ENCODE peak calls at places on chromosomes 11 and 22, in five cellular contexts. U is AG09309, T is AG04449, V is COR-L47, Z is EH. G is an unnamed sample.

GRCh38 chr11:19161651-19162050 is 40.1 kb downstream of the CSRP3 start:
- DNase-seq in U (no peak), V (no peak), T (no peak), Z (no peak), G (no peak)

GRCh38 chr11:68525930-68526329 is 65.4 kb downstream of the PPP6R3 start:
- DNase-seq in Z (peak; percentile 68), T (no peak), V (no peak), U (no peak), G (no peak)

GRCh38 chr11:33633251-33634003 is 67.2 kb downstream of the C11orf91 start:
- DNase-seq in U (no peak), Z (peak; percentile 81), V (peak; percentile 88), T (no peak), G (peak; percentile 87)

GRCh38 chr11:131511794-131512193 is 141.4 kb downstream of the NTM start:
- DNase-seq in Z (peak; percentile 11), V (peak; percentile 18), U (no peak), T (no peak), G (peak; percentile 8)

GRCh38 chr11:67392182-67392715 is 463 bp downstream of the RAD9A start:
- DNase-seq in U (no peak), T (no peak), V (no peak), Z (no peak), G (no peak)

GRCh38 chr11:46936138-46937110 is at the start of gene CSTPP1:
- DNase-seq in Z (peak; percentile 92), V (peak; percentile 92), T (peak; percentile 38), U (no peak), G (peak; percentile 90)

GRCh38 chr11:102347526-102348331 is 715 bp downstream of the BIRC2 start:
- DNase-seq in U (no peak), Z (peak; percentile 44), T (no peak), V (no peak), G (peak; percentile 44)

GRCh38 chr11:64141081-64141783 is 24.7 kb downstream of the MACROD1 start:
- DNase-seq in T (no peak), Z (no peak), U (no peak), V (no peak), G (peak; percentile 22)

GRCh38 chr11:130448416-130449068 is at the start of gene ADAMTS15:
- DNase-seq in U (no peak), T (no peak), V (peak; percentile 85), Z (peak; percentile 92), G (peak; percentile 80)

GRCh38 chr11:47366020-47366490 is 12.3 kb downstream of the SPI1 start:
- DNase-seq in Z (no peak), V (no peak), U (no peak), T (no peak), G (no peak)

GRCh38 chr11:65445101-65445603 is 22.6 kb downstream of the NEAT1 start:
- DNase-seq in Z (peak; percentile 56), T (no peak), V (no peak), U (no peak), G (no peak)

GRCh38 chr22:48918585-48919186 is 909.0 kb downstream of the BRD1 start:
- DNase-seq in U (no peak), T (no peak), V (peak; percentile 66), Z (no peak), G (peak; percentile 79)

GRCh38 chr11:126581871-126582270 is 226.4 kb downstream of the ST3GAL4 start:
- DNase-seq in U (no peak), Z (no peak), V (no peak), T (no peak), G (no peak)

GRCh38 chr11:20035375-20035700 is 124.9 kb downstream of the DBX1 start:
- DNase-seq in U (no peak), V (no peak), Z (no peak), T (no peak), G (no peak)

GRCh38 chr11:31240340-31240904 is 129.1 kb downstream of the DCDC1 start:
- DNase-seq in U (no peak), T (no peak), Z (peak; percentile 30), V (peak; percentile 63), G (peak; percentile 22)

GRCh38 chr11:12723410-12724297 is 49.4 kb downstream of the TEAD1 start:
- DNase-seq in V (no peak), Z (peak; percentile 62), U (no peak), T (no peak), G (peak; percentile 58)

GRCh38 chr11:35912883-35913614 is 30.8 kb upstream of the LDLRAD3 start:
- DNase-seq in T (no peak), Z (no peak), U (no peak), V (no peak), G (no peak)

GRCh38 chr11:29019960-29020683 is 911.9 kb downstream of the METTL15 start:
- DNase-seq in Z (peak; percentile 52), V (peak; percentile 60), T (no peak), U (no peak), G (no peak)